ENCODE peak calls at places on chromosomes 12 and 14, in nine cellular contexts. T is HFF-Myc, M is caudate nucleus, G is GM18507, J is AML-193, N is NCI-H2029, A is upper lobe of left lung, R is retina, S is ELF-1. P is an unnamed sample.

GRCh38 chr12:92552412-92553108 is 150.2 kb upstream of the PLEKHG7 start:
- DNase-seq in R (no peak), A (no peak), G (no peak), J (no peak), M (no peak), N (no peak), S (no peak), T (no peak), P (no peak)

GRCh38 chr14:103923863-103924262 is 4.4 kb upstream of the TDRD9 start:
- DNase-seq in S (peak), G (no peak), N (no peak), T (no peak), A (no peak), M (no peak), R (peak), J (no peak), P (no peak)

GRCh38 chr12:53659609-53660008 is 16.3 kb downstream of the ATP5MC2 start:
- DNase-seq in R (no peak), J (no peak), G (no peak), T (no peak), N (no peak), A (no peak), S (no peak), M (no peak), P (no peak)

GRCh38 chr14:101508948-101509729 is 52.2 kb upstream of the DIO3 start:
- DNase-seq in M (no peak), N (no peak), T (no peak), A (peak), R (no peak), G (no peak), S (no peak), J (no peak), P (no peak)

GRCh38 chr14:78152246-78153068 is 17.7 kb upstream of the NRXN3 start:
- DNase-seq in J (no peak), M (no peak), T (no peak), G (no peak), S (no peak), A (no peak), R (peak), N (no peak), P (no peak)

GRCh38 chr12:104303538-104304151 is at the start of gene EID3:
- DNase-seq in J (no peak), R (peak), T (no peak), A (peak), N (peak), S (peak), G (peak), M (peak), P (no peak)

GRCh38 chr12:76144253-76144564 is 59.7 kb upstream of the NAP1L1 start:
- DNase-seq in T (no peak), N (no peak), G (no peak), J (no peak), A (peak), R (peak), S (no peak), M (no peak), P (peak)

GRCh38 chr14:99064262-99064954 is 207.6 kb downstream of the BCL11B start:
- DNase-seq in M (no peak), R (no peak), J (no peak), T (no peak), S (no peak), A (no peak), G (no peak), N (no peak), P (no peak)

GRCh38 chr14:26820101-26820500 is 222.3 kb upstream of the NOVA1 start:
- DNase-seq in N (no peak), R (no peak), G (no peak), J (no peak), T (no peak), M (no peak), A (no peak), S (no peak), P (no peak)

GRCh38 chr12:96416033-96416790 is 16.0 kb upstream of the CDK17 start:
- DNase-seq in J (no peak), T (peak), N (no peak), R (no peak), S (no peak), G (no peak), M (no peak), A (no peak), P (no peak)

GRCh38 chr14:69694730-69695663 is 71.9 kb upstream of the SRSF5 start:
- DNase-seq in N (no peak), T (no peak), M (no peak), G (no peak), J (no peak), A (peak), R (no peak), S (peak), P (peak)

GRCh38 chr12:18479266-18479665 is 217.9 kb downstream of the PIK3C2G start:
- DNase-seq in N (no peak), G (no peak), A (no peak), M (no peak), S (no peak), R (no peak), J (no peak), T (no peak), P (no peak)

GRCh38 chr12:122839907-122840554 is 4.8 kb downstream of the HIP1R start:
- DNase-seq in N (no peak), G (no peak), T (no peak), M (no peak), J (no peak), S (no peak), R (no peak), A (no peak), P (no peak)

GRCh38 chr12:19434538-19434937 is 4.8 kb upstream of the AEBP2 start:
- DNase-seq in S (no peak), A (no peak), M (no peak), G (no peak), J (peak), N (no peak), R (no peak), T (no peak), P (no peak)

GRCh38 chr12:104136577-104136976 is 1.4 kb downstream of the NFYB start:
- DNase-seq in T (no peak), A (no peak), R (no peak), G (no peak), M (no peak), S (no peak), J (no peak), N (no peak), P (no peak)

GRCh38 chr14:89221109-89221508 is 195.9 kb downstream of the FOXN3 start:
- DNase-seq in A (no peak), M (no peak), J (no peak), G (no peak), R (no peak), T (peak), N (peak), S (no peak), P (no peak)

GRCh38 chr12:120978296-120979219 is at the start of gene HNF1A:
- DNase-seq in R (no peak), M (no peak), A (no peak), N (no peak), G (no peak), T (no peak), S (no peak), J (no peak), P (no peak)

P was measured in RPMI8226.